ENCODE peak calls at places on chromosomes 6 and 20, in eight cellular contexts. One of them, this sample, is unnamed.

GRCh38 chr20:16801919-16802651 is 53.9 kb downstream of the OTOR start:
- DNase-seq in AML-193: peak; percentile 20
- DNase-seq in kidney tubule cell: peak; percentile 57
- DNase-seq in MCF 10A: peak; percentile 61
- DNase-seq in amygdala: no peak
- DNase-seq in NCI-H1105: peak; percentile 69
- DNase-seq in heart right ventricle: peak; percentile 29
- DNase-seq in activated T-cell treated with anti-CD3 and anti-CD28 coated beads, Interleukin-2, amount 50 U/mL, for 72 hours: peak; percentile 51
- DNase-seq in this sample: peak; percentile 29

GRCh38 chr20:38751360-38751976 is 3.2 kb downstream of the ACTR5 start:
- DNase-seq in NCI-H1105: peak; percentile 8
- DNase-seq in amygdala: no peak
- DNase-seq in AML-193: peak; percentile 22
- DNase-seq in MCF 10A: peak; percentile 51
- DNase-seq in heart right ventricle: no peak
- DNase-seq in kidney tubule cell: peak; percentile 50
- DNase-seq in activated T-cell treated with anti-CD3 and anti-CD28 coated beads, Interleukin-2, amount 50 U/mL, for 72 hours: peak; percentile 9
- DNase-seq in this sample: no peak

GRCh38 chr6:169971171-169971861 is 219.9 kb downstream of the ERMARD start:
- DNase-seq in NCI-H1105: no peak
- DNase-seq in heart right ventricle: no peak
- DNase-seq in activated T-cell treated with anti-CD3 and anti-CD28 coated beads, Interleukin-2, amount 50 U/mL, for 72 hours: no peak
- DNase-seq in MCF 10A: no peak
- DNase-seq in amygdala: no peak
- DNase-seq in kidney tubule cell: no peak
- DNase-seq in AML-193: no peak
- DNase-seq in this sample: no peak

GRCh38 chr6:158835616-158836221 is 16.6 kb upstream of the EZR start:
- DNase-seq in heart right ventricle: peak; percentile 57
- DNase-seq in amygdala: no peak
- DNase-seq in NCI-H1105: no peak
- DNase-seq in MCF 10A: no peak
- DNase-seq in kidney tubule cell: no peak
- DNase-seq in AML-193: no peak
- DNase-seq in activated T-cell treated with anti-CD3 and anti-CD28 coated beads, Interleukin-2, amount 50 U/mL, for 72 hours: no peak
- DNase-seq in this sample: no peak

GRCh38 chr20:20737158-20737557 is 24.7 kb upstream of the RALGAPA2 start:
- DNase-seq in kidney tubule cell: no peak
- DNase-seq in NCI-H1105: no peak
- DNase-seq in MCF 10A: no peak
- DNase-seq in heart right ventricle: no peak
- DNase-seq in AML-193: peak; percentile 89
- DNase-seq in amygdala: no peak
- DNase-seq in activated T-cell treated with anti-CD3 and anti-CD28 coated beads, Interleukin-2, amount 50 U/mL, for 72 hours: no peak
- DNase-seq in this sample: no peak

GRCh38 chr6:163572612-163573011 is 158.1 kb downstream of the QKI start:
- DNase-seq in MCF 10A: no peak
- DNase-seq in activated T-cell treated with anti-CD3 and anti-CD28 coated beads, Interleukin-2, amount 50 U/mL, for 72 hours: no peak
- DNase-seq in heart right ventricle: no peak
- DNase-seq in AML-193: no peak
- DNase-seq in kidney tubule cell: peak; percentile 47
- DNase-seq in NCI-H1105: no peak
- DNase-seq in amygdala: no peak
- DNase-seq in this sample: no peak

GRCh38 chr6:57250348-57250747 is 28.2 kb upstream of the RAB23 start:
- DNase-seq in MCF 10A: no peak
- DNase-seq in kidney tubule cell: no peak
- DNase-seq in activated T-cell treated with anti-CD3 and anti-CD28 coated beads, Interleukin-2, amount 50 U/mL, for 72 hours: no peak
- DNase-seq in amygdala: no peak
- DNase-seq in AML-193: no peak
- DNase-seq in NCI-H1105: no peak
- DNase-seq in heart right ventricle: no peak
- DNase-seq in this sample: no peak

GRCh38 chr6:4607026-4607704 is 169.0 kb upstream of the CDYL start:
- DNase-seq in activated T-cell treated with anti-CD3 and anti-CD28 coated beads, Interleukin-2, amount 50 U/mL, for 72 hours: no peak
- DNase-seq in NCI-H1105: no peak
- DNase-seq in amygdala: peak; percentile 39
- DNase-seq in MCF 10A: peak; percentile 81
- DNase-seq in kidney tubule cell: peak; percentile 93
- DNase-seq in heart right ventricle: no peak
- DNase-seq in AML-193: no peak
- DNase-seq in this sample: no peak

GRCh38 chr20:17992224-17992637 is 23.4 kb downstream of the MGME1 start:
- DNase-seq in heart right ventricle: no peak
- DNase-seq in NCI-H1105: no peak
- DNase-seq in kidney tubule cell: no peak
- DNase-seq in AML-193: no peak
- DNase-seq in MCF 10A: no peak
- DNase-seq in amygdala: no peak
- DNase-seq in activated T-cell treated with anti-CD3 and anti-CD28 coated beads, Interleukin-2, amount 50 U/mL, for 72 hours: peak; percentile 74
- DNase-seq in this sample: peak; percentile 53

GRCh38 chr6:43096451-43097097 is 20.5 kb downstream of the PTK7 start:
- DNase-seq in heart right ventricle: no peak
- DNase-seq in kidney tubule cell: peak; percentile 92
- DNase-seq in AML-193: no peak
- DNase-seq in activated T-cell treated with anti-CD3 and anti-CD28 coated beads, Interleukin-2, amount 50 U/mL, for 72 hours: no peak
- DNase-seq in MCF 10A: peak; percentile 83
- DNase-seq in NCI-H1105: no peak
- DNase-seq in amygdala: no peak
- DNase-seq in this sample: no peak

GRCh38 chr6:3664641-3665041 is 86.9 kb downstream of the PXDC1 start:
- DNase-seq in kidney tubule cell: peak; percentile 38
- DNase-seq in amygdala: no peak
- DNase-seq in NCI-H1105: no peak
- DNase-seq in MCF 10A: no peak
- DNase-seq in activated T-cell treated with anti-CD3 and anti-CD28 coated beads, Interleukin-2, amount 50 U/mL, for 72 hours: no peak
- DNase-seq in AML-193: no peak
- DNase-seq in heart right ventricle: no peak
- DNase-seq in this sample: no peak

GRCh38 chr20:16393297-16393696 is 180.0 kb downstream of the KIF16B start:
- DNase-seq in AML-193: no peak
- DNase-seq in heart right ventricle: no peak
- DNase-seq in amygdala: no peak
- DNase-seq in MCF 10A: no peak
- DNase-seq in kidney tubule cell: peak; percentile 32
- DNase-seq in activated T-cell treated with anti-CD3 and anti-CD28 coated beads, Interleukin-2, amount 50 U/mL, for 72 hours: no peak
- DNase-seq in NCI-H1105: no peak
- DNase-seq in this sample: no peak

GRCh38 chr6:170048615-170049256 is 242.1 kb downstream of the DLL1 start:
- DNase-seq in NCI-H1105: no peak
- DNase-seq in amygdala: no peak
- DNase-seq in AML-193: peak; percentile 27
- DNase-seq in kidney tubule cell: no peak
- DNase-seq in MCF 10A: peak; percentile 65
- DNase-seq in heart right ventricle: no peak
- DNase-seq in activated T-cell treated with anti-CD3 and anti-CD28 coated beads, Interleukin-2, amount 50 U/mL, for 72 hours: no peak
- DNase-seq in this sample: no peak

GRCh38 chr20:63051186-63051860 is 44.6 kb upstream of the BHLHE23 start:
- DNase-seq in MCF 10A: no peak
- DNase-seq in activated T-cell treated with anti-CD3 and anti-CD28 coated beads, Interleukin-2, amount 50 U/mL, for 72 hours: no peak
- DNase-seq in NCI-H1105: no peak
- DNase-seq in AML-193: no peak
- DNase-seq in kidney tubule cell: no peak
- DNase-seq in amygdala: no peak
- DNase-seq in heart right ventricle: no peak
- DNase-seq in this sample: no peak

GRCh38 chr6:154447929-154448328 is 62.6 kb downstream of the CNKSR3 start:
- DNase-seq in NCI-H1105: peak; percentile 82
- DNase-seq in MCF 10A: no peak
- DNase-seq in amygdala: no peak
- DNase-seq in AML-193: no peak
- DNase-seq in heart right ventricle: no peak
- DNase-seq in kidney tubule cell: no peak
- DNase-seq in activated T-cell treated with anti-CD3 and anti-CD28 coated beads, Interleukin-2, amount 50 U/mL, for 72 hours: no peak
- DNase-seq in this sample: no peak

GRCh38 chr6:135163440-135163738 is 17.7 kb upstream of the MYB start:
- DNase-seq in AML-193: no peak
- DNase-seq in activated T-cell treated with anti-CD3 and anti-CD28 coated beads, Interleukin-2, amount 50 U/mL, for 72 hours: peak; percentile 85
- DNase-seq in amygdala: no peak
- DNase-seq in NCI-H1105: no peak
- DNase-seq in MCF 10A: no peak
- DNase-seq in heart right ventricle: no peak
- DNase-seq in kidney tubule cell: no peak
- DNase-seq in this sample: peak; percentile 66

GRCh38 chr20:59728722-59729430 is 124.5 kb downstream of the PHACTR3 start:
- DNase-seq in NCI-H1105: no peak
- DNase-seq in MCF 10A: no peak
- DNase-seq in activated T-cell treated with anti-CD3 and anti-CD28 coated beads, Interleukin-2, amount 50 U/mL, for 72 hours: no peak
- DNase-seq in amygdala: no peak
- DNase-seq in AML-193: no peak
- DNase-seq in heart right ventricle: no peak
- DNase-seq in kidney tubule cell: no peak
- DNase-seq in this sample: no peak

GRCh38 chr6:52574709-52575489 is 2.0 kb downstream of the TRAM2 start:
- DNase-seq in NCI-H1105: no peak
- DNase-seq in kidney tubule cell: no peak
- DNase-seq in amygdala: no peak
- DNase-seq in MCF 10A: no peak
- DNase-seq in AML-193: peak; percentile 68
- DNase-seq in activated T-cell treated with anti-CD3 and anti-CD28 coated beads, Interleukin-2, amount 50 U/mL, for 72 hours: peak; percentile 74
- DNase-seq in heart right ventricle: peak; percentile 32
- DNase-seq in this sample: peak; percentile 57

GRCh38 chr20:17320456-17320855 is 93.6 kb downstream of the PCSK2 start:
- DNase-seq in amygdala: no peak
- DNase-seq in activated T-cell treated with anti-CD3 and anti-CD28 coated beads, Interleukin-2, amount 50 U/mL, for 72 hours: no peak
- DNase-seq in NCI-H1105: no peak
- DNase-seq in kidney tubule cell: no peak
- DNase-seq in AML-193: no peak
- DNase-seq in MCF 10A: no peak
- DNase-seq in heart right ventricle: no peak
- DNase-seq in this sample: no peak

GRCh38 chr6:30396833-30397479 is 52.0 kb downstream of the RPP21 start:
- DNase-seq in MCF 10A: peak; percentile 74
- DNase-seq in amygdala: peak; percentile 15
- DNase-seq in heart right ventricle: peak; percentile 65
- DNase-seq in NCI-H1105: peak; percentile 80
- DNase-seq in activated T-cell treated with anti-CD3 and anti-CD28 coated beads, Interleukin-2, amount 50 U/mL, for 72 hours: peak; percentile 90
- DNase-seq in AML-193: peak; percentile 81
- DNase-seq in kidney tubule cell: peak; percentile 69
- DNase-seq in this sample: peak; percentile 83

GRCh38 chr20:1322511-1323245 is 6.3 kb downstream of the SDCBP2 start:
- DNase-seq in heart right ventricle: peak; percentile 68
- DNase-seq in MCF 10A: peak; percentile 92
- DNase-seq in amygdala: no peak
- DNase-seq in kidney tubule cell: no peak
- DNase-seq in AML-193: no peak
- DNase-seq in NCI-H1105: no peak
- DNase-seq in activated T-cell treated with anti-CD3 and anti-CD28 coated beads, Interleukin-2, amount 50 U/mL, for 72 hours: no peak
- DNase-seq in this sample: no peak

GRCh38 chr6:15063253-15063853 is 182.5 kb upstream of the JARID2 start:
- DNase-seq in amygdala: no peak
- DNase-seq in AML-193: peak; percentile 85
- DNase-seq in activated T-cell treated with anti-CD3 and anti-CD28 coated beads, Interleukin-2, amount 50 U/mL, for 72 hours: no peak
- DNase-seq in heart right ventricle: peak; percentile 21
- DNase-seq in kidney tubule cell: no peak
- DNase-seq in MCF 10A: no peak
- DNase-seq in NCI-H1105: no peak
- DNase-seq in this sample: no peak

This sample was measured in activated naive CD8-positive, alpha-beta T cell treated with anti-CD3 and anti-CD28 coated beads for 36 hours.